ENCODE peak calls at places on chromosomes 4 and X, in four cellular contexts. V is activated naive CD4-positive, alpha-beta T cell; G is fibroblast of gingiva; I is PC-3. E is an unnamed sample.

GRCh38 chrX:38968344-38968743 is 167.1 kb downstream of the MID1IP1 start:
- DNase-seq in G (no peak), I (no peak), V (no peak), E (no peak)

GRCh38 chr4:124105212-124105611 is 607.3 kb downstream of the ANKRD50 start:
- DNase-seq in V (no peak), G (no peak), I (peak; percentile 13), E (no peak)

GRCh38 chrX:47078129-47079043 is at the start of gene RGN:
- DNase-seq in G (peak; percentile 1), V (no peak), I (no peak), E (no peak)

GRCh38 chrX:23656684-23657083 is 10.6 kb upstream of the PRDX4 start:
- DNase-seq in G (no peak), V (no peak), I (peak; percentile 24), E (no peak)

GRCh38 chr4:6470502-6471302 is 1.7 kb downstream of the PPP2R2C start:
- DNase-seq in G (peak; percentile 7), V (no peak), I (peak; percentile 68), E (peak; percentile 20)

GRCh38 chrX:15173411-15173810 is 96.5 kb downstream of the ASB9 start:
- DNase-seq in V (no peak), G (no peak), I (no peak), E (no peak)

GRCh38 chr4:102387552-102388150 is 42.4 kb upstream of the SLC39A8 start:
- DNase-seq in G (no peak), I (no peak), V (no peak), E (no peak)

GRCh38 chr4:151519728-151520415 is 110.9 kb downstream of the FHIP1A start:
- DNase-seq in G (no peak), V (no peak), I (no peak), E (no peak)

GRCh38 chr4:186887211-186887785 is 163.6 kb upstream of the FAT1 start:
- DNase-seq in G (no peak), I (no peak), V (no peak), E (no peak)

GRCh38 chr4:68129793-68130192 is at the start of gene TMPRSS11F:
- DNase-seq in G (no peak), V (no peak), I (peak; percentile 78), E (no peak)

GRCh38 chrX:100944601-100945000 is 15.9 kb upstream of the XKRX start:
- DNase-seq in G (peak; percentile 3), V (no peak), I (no peak), E (no peak)

GRCh38 chrX:94937491-94937890 is 1263.5 kb downstream of the FAM133A start:
- DNase-seq in G (no peak), I (peak; percentile 12), V (no peak), E (no peak)

GRCh38 chr4:1373892-1374705 is 27.1 kb downstream of the UVSSA start:
- DNase-seq in I (no peak), V (no peak), G (no peak), E (no peak)

GRCh38 chrX:22527302-22527701 is 254.6 kb downstream of the CBLL2 start:
- DNase-seq in G (no peak), V (no peak), I (no peak), E (no peak)

GRCh38 chr4:931194-931959 is 739 bp downstream of the GAK start:
- DNase-seq in I (no peak), V (no peak), G (peak; percentile 30), E (no peak)

GRCh38 chrX:50812995-50813842 is 775 bp downstream of the SHROOM4 start:
- DNase-seq in G (peak; percentile 30), I (peak; percentile 5), V (no peak), E (no peak)

GRCh38 chr4:25792843-25793242 is 69.9 kb downstream of the SEL1L3 start:
- DNase-seq in V (no peak), G (no peak), I (no peak), E (no peak)

GRCh38 chrX:20567108-20567507 is 300.4 kb upstream of the RPS6KA3 start:
- DNase-seq in V (no peak), I (no peak), G (no peak), E (no peak)

GRCh38 chr4:126405369-126405982 is 1090.7 kb downstream of the FAT4 start:
- DNase-seq in V (no peak), G (peak; percentile 48), I (no peak), E (no peak)

GRCh38 chr4:70651864-70652506 is 14.3 kb downstream of the JCHAIN start:
- DNase-seq in G (peak; percentile 15), V (no peak), I (peak; percentile 77), E (no peak)

GRCh38 chrX:109954333-109954732 is 48.6 kb upstream of the TMEM164 start:
- DNase-seq in V (no peak), G (no peak), I (peak; percentile 57), E (no peak)

GRCh38 chrX:1108451-1109445 is 103.7 kb downstream of the CRLF2 start:
- DNase-seq in V (no peak), I (no peak), G (no peak), E (no peak)

GRCh38 chrX:49880668-49881067 is 1.4 kb downstream of the USP27X start:
- DNase-seq in V (no peak), I (no peak), G (no peak), E (no peak)

GRCh38 chr4:183626168-183626567 is 32.8 kb downstream of the RWDD4 start:
- DNase-seq in V (no peak), I (no peak), G (no peak), E (no peak)

GRCh38 chr4:4820264-4820663 is 39.2 kb upstream of the MSX1 start:
- DNase-seq in G (peak; percentile 61), I (no peak), V (no peak), E (no peak)

GRCh38 chr4:7151668-7152227 is 40.6 kb upstream of the SORCS2 start:
- DNase-seq in I (peak; percentile 52), G (no peak), V (no peak), E (no peak)

GRCh38 chr4:14701389-14701788 is 300.9 kb upstream of the CPEB2 start:
- DNase-seq in I (no peak), V (no peak), G (peak; percentile 13), E (no peak)

GRCh38 chrX:136212557-136213111 is 38.6 kb downstream of the MAP7D3 start:
- DNase-seq in V (no peak), G (no peak), I (no peak), E (no peak)

GRCh38 chr4:122758033-122758432 is 25.5 kb downstream of the BBS12 start:
- DNase-seq in G (no peak), I (peak; percentile 61), V (no peak), E (no peak)

GRCh38 chrX:111098874-111099273 is 2.9 kb downstream of the PAK3 start:
- DNase-seq in V (peak; percentile 30), G (no peak), I (peak; percentile 30), E (no peak)

GRCh38 chr4:161577604-161578301 is 586.0 kb downstream of the FSTL5 start:
- DNase-seq in V (no peak), I (peak; percentile 57), G (peak; percentile 57), E (no peak)

GRCh38 chr4:78518551-78518950 is 33.0 kb upstream of the ANXA3 start:
- DNase-seq in G (peak; percentile 73), I (no peak), V (no peak), E (no peak)

GRCh38 chr4:73434311-73434710 is 1.7 kb upstream of the AFP start:
- DNase-seq in G (no peak), I (peak; percentile 48), V (no peak), E (no peak)

GRCh38 chr4:80521438-80521837 is 185.9 kb downstream of the CFAP299 start:
- DNase-seq in I (no peak), V (no peak), G (no peak), E (no peak)

GRCh38 chr4:169826634-169827187 is 69.0 kb upstream of the HPF1 start:
- DNase-seq in G (no peak), V (no peak), I (no peak), E (no peak)

GRCh38 chr4:159105063-159105414 is 2.2 kb downstream of the RAPGEF2 start:
- DNase-seq in V (no peak), I (peak; percentile 44), G (peak; percentile 35), E (no peak)